ENCODE peak calls at places on chromosomes 12 and 14, in ten cellular contexts. J, R, A, H, Y, Z, F, W, T and C are unnamed samples. For H3K27me3, the result is how much of the 10 kb centered on the place peaks cover.

GRCh38 chr14:48614003-48614402 is 938.6 kb upstream of the MDGA2 start:
- DNase-seq in W (no peak), A (no peak), F (no peak), Z (no peak), Y (no peak), J (no peak), R (no peak), H (no peak), T (no peak), C (no peak)

GRCh38 chr12:31324845-31325523 is 966 bp downstream of the SINHCAF start:
- DNase-seq in F (peak), Y (peak), J (peak), Z (peak), A (no peak), H (peak), W (peak), T (no peak), R (peak), C (peak)

GRCh38 chr12:88896958-88897357 is 316.7 kb upstream of the KITLG start:
- DNase-seq in R (no peak), F (no peak), Y (no peak), A (no peak), Z (no peak), W (no peak), H (no peak), T (no peak), J (no peak), C (no peak)

GRCh38 chr12:12560587-12561304 is 1.9 kb downstream of the DUSP16 start:
- DNase-seq in J (peak), A (no peak), H (peak), T (no peak), Y (no peak), Z (peak), W (no peak), R (peak), F (no peak), C (no peak)

GRCh38 chr12:90936230-90937005 is 18.6 kb downstream of the CCER1 start:
- DNase-seq in R (no peak), A (no peak), F (no peak), Y (no peak), Z (no peak), H (no peak), J (no peak), W (no peak), T (no peak), C (no peak)

GRCh38 chr12:93569656-93570551 is 2.6 kb upstream of the SOCS2 start:
- DNase-seq in Z (peak), R (peak), Y (peak), W (peak), A (no peak), T (peak), F (peak), H (peak), J (peak), C (peak)

GRCh38 chr14:78933948-78934524 is 763.9 kb downstream of the NRXN3 start:
- DNase-seq in Y (no peak), W (no peak), F (no peak), T (no peak), H (no peak), R (no peak), A (no peak), J (no peak), Z (no peak), C (no peak)

GRCh38 chr12:124695861-124696260 is 128.4 kb upstream of the NCOR2 start:
- DNase-seq in R (no peak), T (peak), A (no peak), Y (no peak), F (no peak), Z (no peak), H (no peak), W (no peak), J (peak), C (no peak)

GRCh38 chr14:57937681-57938080 is 71.8 kb upstream of the SLC35F4 start:
- DNase-seq in H (no peak), Y (no peak), J (no peak), W (no peak), T (no peak), R (no peak), Z (no peak), A (no peak), F (no peak), C (no peak)

GRCh38 chr14:31969371-31969770 is 107.7 kb upstream of the ARHGAP5 start:
- DNase-seq in J (no peak), R (no peak), A (no peak), Y (no peak), W (no peak), Z (no peak), H (no peak), T (no peak), F (no peak), C (no peak)

GRCh38 chr12:56996793-56997545 is 9.4 kb downstream of the ZBTB39 start:
- DNase-seq in R (peak), Y (no peak), F (no peak), H (no peak), A (no peak), Z (no peak), J (no peak), W (no peak), T (no peak), C (no peak)

GRCh38 chr12:80033457-80033856 is 65.9 kb upstream of the OTOGL start:
- DNase-seq in W (no peak), F (no peak), T (no peak), R (no peak), A (no peak), J (peak), Y (no peak), Z (no peak), H (no peak), C (no peak)

GRCh38 chr12:47838286-47838931 is 18.7 kb upstream of the HDAC7 start:
- DNase-seq in W (no peak), R (peak), J (no peak), F (no peak), H (no peak), A (no peak), Y (no peak), T (peak), Z (no peak), C (no peak)

GRCh38 chr14:55454264-55455151 is 14.1 kb upstream of the TBPL2 start:
- DNase-seq in H (no peak), W (peak), J (peak), R (peak), Y (no peak), F (no peak), T (no peak), A (no peak), Z (peak), C (no peak)

GRCh38 chr12:54991161-54991991 is 6.8 kb upstream of the TESPA1 start:
- DNase-seq in H (no peak), A (no peak), R (no peak), W (no peak), J (no peak), Z (no peak), F (no peak), Y (no peak), T (no peak), C (no peak)

GRCh38 chr12:8037046-8037663 is 4.6 kb downstream of the FOXJ2 start:
- DNase-seq in W (no peak), R (no peak), H (no peak), A (no peak), Z (no peak), Y (no peak), T (no peak), F (no peak), J (no peak), C (no peak)

GRCh38 chr12:117380083-117380482 is 18.7 kb upstream of the NOS1 start:
- DNase-seq in W (no peak), T (no peak), J (no peak), Z (no peak), A (no peak), R (no peak), H (no peak), F (no peak), Y (no peak), C (no peak)

GRCh38 chr12:53120685-53121525 is 17.6 kb downstream of the SOAT2 start:
- DNase-seq in T (no peak), W (no peak), J (no peak), R (no peak), Y (no peak), Z (no peak), A (no peak), F (no peak), H (no peak), C (no peak)

GRCh38 chr12:48104531-48104930 is 1.3 kb downstream of the SENP1 start:
- DNase-seq in A (no peak), Y (no peak), T (no peak), H (no peak), F (no peak), W (no peak), R (no peak), Z (no peak), J (no peak), C (no peak)

GRCh38 chr12:20555771-20556170 is 139.4 kb upstream of the SLCO1C1 start:
- DNase-seq in R (no peak), T (no peak), A (no peak), H (no peak), W (no peak), Z (no peak), J (no peak), F (no peak), Y (no peak), C (no peak)

GRCh38 chr14:69547701-69548348 is 26.8 kb downstream of the CCDC177 start:
- DNase-seq in T (peak), H (no peak), F (peak), Y (no peak), Z (no peak), A (no peak), R (no peak), J (no peak), W (no peak), C (peak)

GRCh38 chr14:69539631-69540410 is 34.9 kb downstream of the CCDC177 start:
- DNase-seq in Z (peak), R (peak), H (peak), W (no peak), A (no peak), Y (peak), J (no peak), T (no peak), F (no peak), C (peak)

GRCh38 chr14:69540654-69541335 is 33.9 kb downstream of the CCDC177 start:
- DNase-seq in A (no peak), W (no peak), H (no peak), R (no peak), T (no peak), Z (no peak), J (no peak), Y (no peak), F (no peak), C (no peak)

GRCh38 chr14:69542311-69542710 is 32.4 kb downstream of the CCDC177 start:
- DNase-seq in W (no peak), J (no peak), A (no peak), Y (no peak), Z (no peak), F (no peak), R (no peak), T (no peak), H (no peak), C (no peak)

DNA sequence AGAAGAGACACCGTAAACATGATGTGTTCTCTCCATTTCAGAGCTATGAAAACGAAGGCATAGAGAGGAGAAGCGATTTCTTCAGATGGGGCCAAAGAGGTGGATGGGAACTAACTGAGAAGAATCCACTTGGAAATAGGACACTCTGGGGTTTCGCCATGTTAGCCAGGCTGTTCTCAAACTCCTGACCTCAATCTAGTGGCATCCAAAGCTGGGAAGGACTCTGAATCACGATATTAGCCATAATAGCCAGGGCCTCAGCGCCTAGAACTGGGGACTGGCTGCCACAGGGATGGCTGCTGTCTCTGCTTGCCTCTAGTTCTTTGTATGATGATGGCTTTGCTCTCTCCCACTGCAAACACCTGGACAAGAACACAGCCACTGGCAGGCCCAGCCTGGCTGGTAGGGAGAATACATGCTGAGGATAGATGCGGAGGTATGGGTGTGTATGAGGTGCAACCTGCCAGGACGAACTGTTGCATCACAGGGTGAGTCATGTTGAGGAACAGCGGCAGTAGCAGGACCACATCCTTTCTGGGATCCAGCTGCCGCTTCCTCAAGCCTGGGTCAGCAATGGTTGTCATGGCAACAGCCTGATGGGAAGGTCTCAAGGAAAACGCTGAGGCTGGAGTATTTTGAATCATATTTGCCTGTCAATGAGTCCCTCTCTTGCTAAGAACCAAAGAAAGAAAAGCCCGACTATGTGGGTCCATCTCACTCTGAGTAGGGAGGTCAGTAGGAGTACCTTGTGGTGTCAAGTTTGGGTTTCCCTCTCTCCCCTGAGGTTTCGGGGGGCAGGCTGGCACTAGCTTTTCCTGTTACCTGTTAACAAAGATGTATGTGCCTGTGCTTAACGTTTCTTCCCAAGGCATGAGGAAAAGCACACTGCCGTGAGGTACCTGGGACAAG is 31.1 kb downstream of the CCDC177 start:
- DNase-seq in Z (peak), Y (peak), A (peak), W (peak), R (peak), H (peak), J (peak), T (peak), F (no peak), C (no peak)
- H3K27me3 ChIP-seq in Z (under half), Y (under half), A (under half), W (under half), R (under half), H (under half), J (under half), T (under half), F (under half), C (under half)

GRCh38 chr14:68791078-68791983 is 1.5 kb downstream of the ZFP36L1 start:
- DNase-seq in Z (peak), Y (no peak), R (peak), F (no peak), J (no peak), A (no peak), W (peak), T (no peak), H (no peak), C (no peak)
- H3K27me3 ChIP-seq in Z (under half), Y (under half), R (under half), F (under half), J (under half), A (under half), W (under half), T (under half), H (under half), C (under half)

DNA sequence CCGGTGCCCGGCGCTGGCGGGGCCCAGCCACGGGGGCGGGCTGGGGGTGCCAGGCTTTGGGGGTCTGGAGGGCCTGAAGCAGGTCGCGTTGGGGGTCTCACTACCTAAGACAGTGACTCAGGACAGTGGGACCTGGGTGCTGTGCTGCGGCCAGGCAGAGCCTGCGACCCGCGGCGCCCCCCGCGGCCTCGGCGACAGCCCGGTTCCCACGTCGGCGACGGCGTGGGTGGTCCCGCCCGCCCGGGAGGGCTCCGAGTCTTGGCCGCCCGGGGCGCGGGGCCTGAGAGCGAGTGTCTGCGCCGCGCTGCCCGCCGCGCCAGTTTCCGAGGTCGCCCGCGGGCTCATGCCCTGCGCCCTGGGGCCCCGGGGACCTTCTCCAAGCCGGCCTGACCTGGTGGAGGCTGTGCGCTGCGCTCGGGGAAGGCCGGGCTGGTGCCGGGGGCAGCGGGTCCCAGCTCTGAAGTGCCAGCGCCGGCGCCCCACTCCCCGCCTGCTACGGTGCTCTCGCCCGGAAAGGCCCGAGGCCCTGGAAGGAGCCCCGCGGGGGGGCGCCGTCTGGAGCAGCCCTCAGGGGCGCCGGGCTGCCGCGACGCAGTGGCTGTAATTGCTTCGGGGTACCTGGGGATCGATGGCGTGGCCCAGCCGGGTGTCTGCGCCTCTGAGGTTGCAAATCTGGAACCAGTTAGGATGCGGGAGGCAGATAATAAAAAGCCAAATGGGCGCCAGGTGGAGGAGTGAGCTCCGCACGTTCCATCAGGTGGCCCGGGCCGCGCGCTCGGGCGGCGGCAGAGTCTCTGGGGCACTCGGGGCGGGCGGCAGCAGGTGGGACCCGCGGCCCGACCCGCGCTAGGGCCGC is 102.5 kb upstream of the DIO3 start:
- DNase-seq in W (peak), Y (no peak), H (no peak), A (no peak), Z (peak), R (no peak), T (peak), J (no peak), F (peak), C (no peak)
- H3K27me3 ChIP-seq in W (under half), Y (half or more), H (under half), A (under half), Z (under half), R (half or more), T (under half), J (under half), F (under half), C (under half)

GRCh38 chr14:89187501-89187900 is 229.5 kb downstream of the FOXN3 start:
- DNase-seq in Y (no peak), A (no peak), F (no peak), Z (no peak), H (no peak), W (no peak), R (no peak), J (no peak), T (no peak), C (no peak)
- H3K27me3 ChIP-seq in Y (under half), A (under half), F (under half), Z (under half), H (under half), W (under half), R (under half), J (under half), T (under half), C (under half)

GRCh38 chr12:131055596-131056233 is 102.0 kb downstream of the ADGRD1 start:
- DNase-seq in F (no peak), R (no peak), A (no peak), Z (no peak), Y (no peak), J (no peak), W (no peak), T (no peak), H (no peak), C (no peak)
- H3K27me3 ChIP-seq in F (under half), R (under half), A (under half), Z (under half), Y (under half), J (under half), W (under half), T (under half), H (under half), C (under half)

DNA sequence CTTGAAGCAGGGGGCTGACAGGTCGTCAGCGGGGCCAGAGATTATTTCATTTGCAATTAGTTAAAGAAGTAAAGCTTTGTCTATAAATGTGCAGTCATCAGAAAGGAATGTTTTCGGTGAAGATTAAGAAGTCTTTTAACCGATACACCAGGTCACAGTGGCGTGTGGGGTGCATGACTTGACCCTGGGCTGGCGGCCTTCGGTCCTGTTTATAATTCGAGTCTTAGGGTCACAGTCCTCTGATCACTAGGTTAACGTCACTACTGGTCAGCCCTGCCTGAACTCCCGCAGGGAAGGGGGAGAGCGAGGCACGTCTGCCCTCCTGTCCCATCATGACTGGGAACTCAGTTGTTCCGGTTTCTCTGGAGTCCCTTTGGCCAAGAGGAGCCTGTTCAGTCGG is 5.0 kb upstream of the C14orf180 start:
- DNase-seq in T (no peak), H (no peak), R (peak), Z (no peak), Y (no peak), F (no peak), A (no peak), J (no peak), W (no peak), C (no peak)
- H3K27me3 ChIP-seq in T (under half), H (under half), R (under half), Z (under half), Y (half or more), F (under half), A (under half), J (under half), W (half or more), C (under half)